ENCODE peak calls at places on chromosomes 3 and 15, in eight cellular contexts. H, Q, S, I, G, M, T and N are unnamed samples.
A peak's percentile ranks its signal among the peaks of the same experiment; 100 is the strongest.

GRCh38 chr3:52780298-52780585 is 2.8 kb downstream of the ITIH1 start:
- DNase-seq in H (no peak), Q (no peak), S (no peak), I (no peak), G (no peak), M (no peak), T (no peak), N (no peak)

GRCh38 chr15:50107591-50108408 is 11.2 kb downstream of the ATP8B4 start:
- DNase-seq in H (no peak), Q (no peak), S (no peak), I (no peak), G (no peak), M (no peak), T (no peak), N (no peak)

GRCh38 chr3:151871639-151872468 is 1.6 kb upstream of the SUCNR1 start:
- DNase-seq in H (no peak), Q (no peak), S (no peak), I (no peak), G (no peak), M (no peak), T (no peak), N (no peak)

GRCh38 chr15:47184003-47184404 is 533.3 kb upstream of the SEMA6D start:
- DNase-seq in H (no peak), Q (no peak), S (peak; percentile 31), I (no peak), G (no peak), M (no peak), T (no peak), N (no peak)

GRCh38 chr15:94671845-94672524 is 440.6 kb downstream of the MCTP2 start:
- DNase-seq in H (no peak), Q (no peak), S (peak; percentile 42), I (no peak), G (no peak), M (no peak), T (no peak), N (no peak)

GRCh38 chr15:67003586-67003985 is 61.8 kb upstream of the SMAD3 start:
- DNase-seq in H (no peak), Q (peak; percentile 18), S (no peak), I (no peak), G (no peak), M (no peak), T (peak; percentile 42), N (peak; percentile 43)

GRCh38 chr3:37608061-37608702 is 253.5 kb upstream of the CTDSPL start:
- DNase-seq in H (no peak), Q (no peak), S (no peak), I (no peak), G (no peak), M (no peak), T (no peak), N (peak; percentile 72)

GRCh38 chr15:71275098-71275497 is 159.8 kb downstream of the THSD4 start:
- DNase-seq in H (no peak), Q (no peak), S (no peak), I (peak; percentile 85), G (no peak), M (peak; percentile 83), T (no peak), N (peak; percentile 89)

GRCh38 chr15:33915571-33916407 is 52.5 kb upstream of the CHRM5 start:
- DNase-seq in H (no peak), Q (no peak), S (no peak), I (no peak), G (peak; percentile 46), M (no peak), T (no peak), N (peak; percentile 68)

GRCh38 chr3:197234947-197235914 is 63.2 kb downstream of the DLG1 start:
- DNase-seq in H (no peak), Q (no peak), S (no peak), I (no peak), G (no peak), M (no peak), T (no peak), N (no peak)

GRCh38 chr3:52121813-52122212 is 32.4 kb downstream of the POC1A start:
- DNase-seq in H (no peak), Q (no peak), S (no peak), I (no peak), G (no peak), M (no peak), T (no peak), N (no peak)

GRCh38 chr3:17233398-17233800 is 348.6 kb downstream of the PLCL2 start:
- DNase-seq in H (no peak), Q (peak; percentile 26), S (peak; percentile 29), I (no peak), G (no peak), M (peak; percentile 45), T (peak; percentile 59), N (peak; percentile 69)

GRCh38 chr15:26890988-26891387 is 24.1 kb downstream of the GABRA5 start:
- DNase-seq in H (no peak), Q (no peak), S (no peak), I (no peak), G (no peak), M (no peak), T (no peak), N (no peak)

GRCh38 chr3:30581067-30581585 is 25.3 kb upstream of the TGFBR2 start:
- DNase-seq in H (no peak), Q (no peak), S (no peak), I (no peak), G (no peak), M (no peak), T (no peak), N (no peak)

GRCh38 chr3:179954226-179954870 is 82.4 kb downstream of the PEX5L start:
- DNase-seq in H (no peak), Q (no peak), S (no peak), I (no peak), G (no peak), M (no peak), T (no peak), N (no peak)

GRCh38 chr3:124599779-124600693 is 130.2 kb upstream of the UMPS start:
- DNase-seq in H (no peak), Q (no peak), S (no peak), I (no peak), G (no peak), M (no peak), T (no peak), N (peak; percentile 68)

GRCh38 chr15:88913017-88913849 is at the start of gene MFGE8:
- DNase-seq in H (peak; percentile 42), Q (no peak), S (peak; percentile 85), I (no peak), G (peak; percentile 77), M (peak; percentile 70), T (peak; percentile 59), N (no peak)